ENCODE peak calls at places on chromosomes 3 and 15, in six cellular contexts. P, A, B, U, X and E are unnamed samples.

GRCh38 chr15:52658955-52659354 is 20.2 kb downstream of the ATOSA start:
- DNase-seq in X (no peak), A (no peak), U (no peak), P (no peak), B (no peak), E (no peak)

GRCh38 chr3:100981546-100981945 is 11.7 kb downstream of the ABI3BP start:
- DNase-seq in U (no peak), P (no peak), A (no peak), X (no peak), B (no peak), E (no peak)

GRCh38 chr3:187919018-187919417 is 173.8 kb upstream of the BCL6 start:
- DNase-seq in A (peak; percentile 16), U (no peak), P (no peak), B (peak; percentile 45), X (peak; percentile 13), E (no peak)

GRCh38 chr3:195105389-195105788 is 165.6 kb downstream of the XXYLT1 start:
- DNase-seq in A (no peak), B (no peak), X (no peak), U (no peak), P (no peak), E (no peak)

GRCh38 chr15:69958494-69959134 is 139.1 kb downstream of the TLE3 start:
- DNase-seq in P (no peak), U (no peak), X (no peak), A (no peak), B (no peak), E (no peak)

GRCh38 chr15:41899854-41900442 is 6.1 kb upstream of the SPTBN5 start:
- DNase-seq in A (no peak), U (no peak), P (no peak), B (no peak), X (no peak), E (no peak)

GRCh38 chr3:49662720-49663413 is 11.3 kb upstream of the APEH start:
- DNase-seq in U (no peak), X (no peak), B (no peak), A (no peak), P (no peak), E (no peak)

GRCh38 chr15:74405823-74406222 is 27.9 kb downstream of the SEMA7A start:
- DNase-seq in B (no peak), U (no peak), P (no peak), A (no peak), X (no peak), E (no peak)

GRCh38 chr15:81280086-81280485 is 43.9 kb downstream of the STARD5 start:
- DNase-seq in P (no peak), X (no peak), A (no peak), B (no peak), U (no peak), E (no peak)

GRCh38 chr3:153785901-153786300 is 335.3 kb upstream of the ARHGEF26 start:
- DNase-seq in B (no peak), P (no peak), U (no peak), X (no peak), A (no peak), E (no peak)

GRCh38 chr3:131091768-131092167 is 65.1 kb downstream of the NEK11 start:
- DNase-seq in U (no peak), A (no peak), B (no peak), X (no peak), P (no peak), E (no peak)

GRCh38 chr15:88108991-88109390 is 147.5 kb downstream of the NTRK3 start:
- DNase-seq in U (no peak), B (no peak), A (no peak), P (no peak), X (no peak), E (no peak)

GRCh38 chr15:39987831-39988230 is 51.1 kb downstream of the SRP14 start:
- DNase-seq in U (no peak), P (no peak), X (no peak), B (no peak), A (no peak), E (no peak)

GRCh38 chr3:63869929-63870328 is 6.3 kb downstream of the ATXN7 start:
- DNase-seq in X (no peak), P (no peak), A (no peak), B (no peak), U (no peak), E (no peak)

GRCh38 chr15:51319539-51319938 is 18.9 kb downstream of the CYP19A1 start:
- DNase-seq in U (no peak), P (no peak), X (no peak), B (no peak), A (no peak), E (no peak)

GRCh38 chr15:52394020-52394608 is 98.5 kb upstream of the MYO5C start:
- DNase-seq in U (no peak), A (no peak), B (no peak), P (no peak), X (no peak), E (no peak)

GRCh38 chr15:67850995-67851535 is 11.2 kb upstream of the RNU6-1 start:
- DNase-seq in X (no peak), A (no peak), U (no peak), P (no peak), B (no peak), E (no peak)

GRCh38 chr3:4848176-4848575 is 131.1 kb upstream of the BHLHE40 start:
- DNase-seq in B (no peak), A (no peak), P (no peak), X (no peak), U (no peak), E (no peak)

GRCh38 chr3:17639257-17639656 is 103.2 kb downstream of the TBC1D5 start:
- DNase-seq in U (no peak), P (no peak), A (no peak), X (no peak), B (no peak), E (peak; percentile 7)

GRCh38 chr3:194327030-194327413 is 24.1 kb downstream of the CPN2 start:
- DNase-seq in A (no peak), B (no peak), X (no peak), P (no peak), U (no peak), E (no peak)

GRCh38 chr3:78604328-78604727 is 1163.5 kb downstream of the ROBO1 start:
- DNase-seq in B (no peak), U (no peak), X (no peak), A (no peak), P (no peak), E (peak; percentile 9)

GRCh38 chr3:16482770-16483531 is 30.5 kb downstream of the RFTN1 start:
- DNase-seq in U (no peak), P (no peak), B (no peak), X (no peak), A (no peak), E (no peak)

GRCh38 chr3:171977426-171977825 is 62.0 kb upstream of the FNDC3B start:
- DNase-seq in B (no peak), A (no peak), P (no peak), X (no peak), U (no peak), E (no peak)

GRCh38 chr3:138939563-138940241 is 7.2 kb downstream of the FOXL2 start:
- DNase-seq in P (no peak), U (no peak), X (no peak), B (no peak), A (no peak), E (no peak)

GRCh38 chr3:9028134-9028533 is 64.9 kb upstream of the RAD18 start:
- DNase-seq in B (no peak), P (no peak), A (no peak), X (no peak), U (peak; percentile 86), E (no peak)

GRCh38 chr3:179734497-179735281 is 81.8 kb downstream of the USP13 start:
- DNase-seq in A (no peak), X (no peak), U (no peak), B (no peak), P (no peak), E (no peak)

GRCh38 chr15:34001536-34001935 is 33.2 kb downstream of the CHRM5 start:
- DNase-seq in P (no peak), X (no peak), U (no peak), B (no peak), A (no peak), E (no peak)

GRCh38 chr3:158074591-158074990 is 31.6 kb downstream of the SHOX2 start:
- DNase-seq in A (no peak), B (no peak), U (no peak), X (no peak), P (no peak), E (no peak)

GRCh38 chr3:112303811-112304325 is 9.9 kb upstream of the SLC9C1 start:
- DNase-seq in U (no peak), X (no peak), P (no peak), A (no peak), B (no peak), E (no peak)

GRCh38 chr3:168341192-168341816 is 245.6 kb upstream of the GOLIM4 start:
- DNase-seq in A (no peak), U (no peak), P (no peak), B (no peak), X (no peak), E (no peak)